ENCODE peak calls at places on chromosomes 16 and 17, in five cellular contexts. One of them, this sample, is unnamed.

GRCh38 chr17:77541995-77542394 is 401.2 kb downstream of the SEC14L1 start:
- DNase-seq in prostate gland: no peak
- DNase-seq in Karpas-422: no peak
- DNase-seq in HL-60: no peak
- DNase-seq in CD4-positive, alpha-beta T cell: no peak
- DNase-seq in this sample: no peak

GRCh38 chr16:56930516-56931252 is 1.3 kb upstream of the HERPUD1 start:
- DNase-seq in HL-60: no peak
- DNase-seq in prostate gland: no peak
- DNase-seq in Karpas-422: peak; percentile 63
- DNase-seq in CD4-positive, alpha-beta T cell: no peak
- DNase-seq in this sample: no peak

GRCh38 chr17:76136276-76137025 is 4.6 kb downstream of the FOXJ1 start:
- DNase-seq in prostate gland: no peak
- DNase-seq in CD4-positive, alpha-beta T cell: no peak
- DNase-seq in Karpas-422: no peak
- DNase-seq in HL-60: no peak
- DNase-seq in this sample: no peak

GRCh38 chr16:49345829-49346228 is 27.8 kb upstream of the C16orf78 start:
- DNase-seq in CD4-positive, alpha-beta T cell: no peak
- DNase-seq in HL-60: no peak
- DNase-seq in prostate gland: no peak
- DNase-seq in Karpas-422: peak; percentile 61
- DNase-seq in this sample: no peak

GRCh38 chr17:32927724-32928526 is at the start of gene TMEM98:
- DNase-seq in CD4-positive, alpha-beta T cell: no peak
- DNase-seq in HL-60: no peak
- DNase-seq in Karpas-422: no peak
- DNase-seq in prostate gland: no peak
- DNase-seq in this sample: no peak

GRCh38 chr16:57676624-57677085 is 8.5 kb downstream of the ADGRG3 start:
- DNase-seq in CD4-positive, alpha-beta T cell: no peak
- DNase-seq in prostate gland: no peak
- DNase-seq in HL-60: no peak
- DNase-seq in Karpas-422: no peak
- DNase-seq in this sample: no peak

GRCh38 chr16:84159006-84159405 is 13.9 kb downstream of the DNAAF1 start:
- DNase-seq in HL-60: no peak
- DNase-seq in Karpas-422: no peak
- DNase-seq in CD4-positive, alpha-beta T cell: no peak
- DNase-seq in prostate gland: no peak
- DNase-seq in this sample: no peak

GRCh38 chr17:44602390-44602789 is 45.1 kb downstream of the FZD2 start:
- DNase-seq in CD4-positive, alpha-beta T cell: no peak
- DNase-seq in Karpas-422: no peak
- DNase-seq in HL-60: no peak
- DNase-seq in prostate gland: no peak
- DNase-seq in this sample: no peak

GRCh38 chr17:6756425-6757012 is 673 bp downstream of the XAF1 start:
- DNase-seq in CD4-positive, alpha-beta T cell: no peak
- DNase-seq in HL-60: no peak
- DNase-seq in Karpas-422: no peak
- DNase-seq in prostate gland: no peak
- DNase-seq in this sample: no peak

GRCh38 chr17:10737168-10737622 is 7.4 kb upstream of the TMEM220 start:
- DNase-seq in HL-60: no peak
- DNase-seq in CD4-positive, alpha-beta T cell: peak; percentile 22
- DNase-seq in Karpas-422: peak; percentile 67
- DNase-seq in prostate gland: peak; percentile 85
- DNase-seq in this sample: no peak

GRCh38 chr16:25007284-25007984 is 7.7 kb downstream of the ARHGAP17 start:
- DNase-seq in CD4-positive, alpha-beta T cell: no peak
- DNase-seq in HL-60: no peak
- DNase-seq in Karpas-422: no peak
- DNase-seq in prostate gland: no peak
- DNase-seq in this sample: no peak

GRCh38 chr17:52383493-52384100 is 225.1 kb upstream of the CA10 start:
- DNase-seq in CD4-positive, alpha-beta T cell: no peak
- DNase-seq in HL-60: peak; percentile 4
- DNase-seq in prostate gland: peak; percentile 70
- DNase-seq in Karpas-422: peak; percentile 84
- DNase-seq in this sample: peak; percentile 39

DNA sequence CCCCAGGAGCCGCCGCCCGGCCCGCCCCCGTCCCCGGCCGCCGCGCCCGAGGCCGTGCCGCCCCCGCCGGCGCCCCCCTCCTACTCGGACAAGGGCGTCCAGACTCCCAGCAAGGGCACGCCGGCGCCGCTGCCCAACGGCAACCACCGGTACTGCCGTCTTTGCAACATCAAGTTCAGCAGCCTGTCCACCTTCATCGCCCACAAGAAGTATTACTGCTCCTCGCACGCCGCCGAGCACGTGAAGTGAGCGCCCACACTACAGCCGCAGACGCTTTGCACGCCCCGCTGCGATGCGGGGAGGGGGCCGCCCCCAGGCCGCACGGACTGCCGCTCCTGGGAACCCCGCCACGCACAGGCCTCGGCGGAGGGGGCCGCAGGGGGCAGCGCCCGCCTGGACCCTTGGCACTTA is 35.5 kb upstream of the ZC3H18 start:
- DNase-seq in prostate gland: no peak
- DNase-seq in CD4-positive, alpha-beta T cell: no peak
- DNase-seq in HL-60: no peak
- DNase-seq in Karpas-422: peak; percentile 51
- DNase-seq in this sample: no peak
- H3K27ac ChIP-seq in prostate gland: no peak overlapping the region
- H3K27ac ChIP-seq in CD4-positive, alpha-beta T cell: no peak overlapping the region
- H3K27ac ChIP-seq in HL-60: no peak overlapping the region
- H3K27ac ChIP-seq in Karpas-422: no peak overlapping the region
- H3K27ac ChIP-seq in this sample: no peak overlapping the region

GRCh38 chr17:79657861-79658810 is 47.3 kb upstream of the RBFOX3 start:
- DNase-seq in Karpas-422: no peak
- DNase-seq in prostate gland: peak; percentile 5
- DNase-seq in HL-60: no peak
- DNase-seq in CD4-positive, alpha-beta T cell: no peak
- DNase-seq in this sample: no peak
- H3K27ac ChIP-seq in Karpas-422: no peak overlapping the region
- H3K27ac ChIP-seq in prostate gland: peak overlapping the region; percentile 35
- H3K27ac ChIP-seq in HL-60: no peak overlapping the region
- H3K27ac ChIP-seq in CD4-positive, alpha-beta T cell: no peak overlapping the region
- H3K27ac ChIP-seq in this sample: no peak overlapping the region

GRCh38 chr16:88700636-88701482 is 5.3 kb downstream of the RNF166 start:
- DNase-seq in HL-60: peak; percentile 91
- DNase-seq in prostate gland: peak; percentile 46
- DNase-seq in Karpas-422: peak; percentile 90
- DNase-seq in CD4-positive, alpha-beta T cell: peak; percentile 97
- DNase-seq in this sample: peak; percentile 69

GRCh38 chr16:88698694-88699045 is 7.5 kb downstream of the RNF166 start:
- DNase-seq in HL-60: no peak
- DNase-seq in prostate gland: no peak
- DNase-seq in Karpas-422: no peak
- DNase-seq in CD4-positive, alpha-beta T cell: no peak
- DNase-seq in this sample: no peak

GRCh38 chr16:88699180-88699579 is 7.0 kb downstream of the RNF166 start:
- DNase-seq in Karpas-422: no peak
- DNase-seq in prostate gland: no peak
- DNase-seq in HL-60: no peak
- DNase-seq in CD4-positive, alpha-beta T cell: no peak
- DNase-seq in this sample: no peak

GRCh38 chr16:88701541-88702363 is 4.5 kb downstream of the RNF166 start:
- DNase-seq in CD4-positive, alpha-beta T cell: no peak
- DNase-seq in Karpas-422: no peak
- DNase-seq in prostate gland: no peak
- DNase-seq in HL-60: no peak
- DNase-seq in this sample: no peak

GRCh38 chr16:88700322-88700635 is 5.9 kb downstream of the RNF166 start:
- DNase-seq in HL-60: no peak
- DNase-seq in CD4-positive, alpha-beta T cell: no peak
- DNase-seq in prostate gland: no peak
- DNase-seq in Karpas-422: no peak
- DNase-seq in this sample: no peak
- H3K27ac ChIP-seq in HL-60: peak overlapping the region; percentile 94
- H3K27ac ChIP-seq in CD4-positive, alpha-beta T cell: peak overlapping the region; percentile 96
- H3K27ac ChIP-seq in prostate gland: no peak overlapping the region
- H3K27ac ChIP-seq in Karpas-422: peak overlapping the region; percentile 61
- H3K27ac ChIP-seq in this sample: peak overlapping the region; percentile 42

DNA sequence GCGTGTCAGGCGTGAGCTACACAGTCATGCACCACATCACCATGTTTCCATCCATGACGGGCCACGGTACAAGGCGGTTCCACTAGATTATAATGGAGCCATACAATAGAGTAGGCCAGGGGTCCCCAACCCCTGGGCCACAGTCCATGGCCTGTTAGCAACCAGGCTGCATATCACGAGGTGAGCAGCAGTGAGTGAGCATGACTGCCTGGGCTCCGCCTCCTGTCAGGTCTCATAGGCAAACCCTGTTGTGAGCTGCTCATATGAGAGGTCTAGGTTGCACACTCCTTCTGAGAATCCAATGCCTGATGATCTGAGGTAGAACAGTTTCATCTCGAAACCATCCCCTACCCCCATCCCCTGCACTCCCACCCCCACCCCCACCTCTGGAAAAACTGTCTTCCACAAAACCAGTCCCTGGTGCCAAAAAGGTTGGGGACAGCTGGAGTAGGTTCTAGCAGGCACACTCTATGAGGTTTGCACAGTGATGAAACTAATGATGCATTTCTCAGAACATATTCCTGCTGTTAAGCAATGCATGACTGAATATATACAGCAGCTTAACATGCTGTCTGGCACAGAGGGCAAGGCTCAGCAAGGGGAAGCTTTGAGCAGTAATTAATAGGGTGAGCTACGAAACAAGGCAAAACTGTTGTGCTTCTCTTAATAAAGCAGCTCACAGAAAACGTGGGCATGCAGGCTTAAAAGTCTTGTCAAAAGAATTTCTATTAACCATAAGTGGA is 108.0 kb downstream of the VPS53 start:
- DNase-seq in CD4-positive, alpha-beta T cell: no peak
- DNase-seq in Karpas-422: no peak
- DNase-seq in prostate gland: no peak
- DNase-seq in HL-60: no peak
- DNase-seq in this sample: no peak
- H3K27ac ChIP-seq in CD4-positive, alpha-beta T cell: no peak overlapping the region
- H3K27ac ChIP-seq in Karpas-422: no peak overlapping the region
- H3K27ac ChIP-seq in prostate gland: no peak overlapping the region
- H3K27ac ChIP-seq in HL-60: no peak overlapping the region
- H3K27ac ChIP-seq in this sample: no peak overlapping the region

GRCh38 chr17:5380491-5381135 is 38.8 kb downstream of the NUP88 start:
- DNase-seq in CD4-positive, alpha-beta T cell: no peak
- DNase-seq in prostate gland: no peak
- DNase-seq in HL-60: no peak
- DNase-seq in Karpas-422: no peak
- DNase-seq in this sample: no peak
- H3K27ac ChIP-seq in CD4-positive, alpha-beta T cell: peak overlapping the region; percentile 4
- H3K27ac ChIP-seq in prostate gland: no peak overlapping the region
- H3K27ac ChIP-seq in HL-60: no peak overlapping the region
- H3K27ac ChIP-seq in Karpas-422: no peak overlapping the region
- H3K27ac ChIP-seq in this sample: no peak overlapping the region

GRCh38 chr17:2263183-2263954 is 40.2 kb downstream of the SMG6 start:
- DNase-seq in CD4-positive, alpha-beta T cell: no peak
- DNase-seq in prostate gland: no peak
- DNase-seq in Karpas-422: no peak
- DNase-seq in HL-60: no peak
- DNase-seq in this sample: no peak
- H3K27ac ChIP-seq in CD4-positive, alpha-beta T cell: peak overlapping the region; percentile 84
- H3K27ac ChIP-seq in prostate gland: peak overlapping the region; percentile 41
- H3K27ac ChIP-seq in Karpas-422: no peak overlapping the region
- H3K27ac ChIP-seq in HL-60: no peak overlapping the region
- H3K27ac ChIP-seq in this sample: no peak overlapping the region

GRCh38 chr16:521381-522210 is 5.9 kb upstream of the CAPN15 start:
- DNase-seq in CD4-positive, alpha-beta T cell: no peak
- DNase-seq in Karpas-422: no peak
- DNase-seq in HL-60: no peak
- DNase-seq in prostate gland: no peak
- DNase-seq in this sample: no peak
- H3K27ac ChIP-seq in CD4-positive, alpha-beta T cell: no peak overlapping the region
- H3K27ac ChIP-seq in Karpas-422: no peak overlapping the region
- H3K27ac ChIP-seq in HL-60: no peak overlapping the region
- H3K27ac ChIP-seq in prostate gland: no peak overlapping the region
- H3K27ac ChIP-seq in this sample: no peak overlapping the region

This sample was measured in substantia nigra.